ENCODE peak calls at places on chromosome 1, in seven cellular contexts. M is progenitor cell of endocrine pancreas, Q is transverse colon, Z is nephron progenitor cell, E is GM06990, B is fibroblast of mammary gland, O is fibroblast of villous mesenchyme. V is an unnamed sample.
A peak's percentile ranks its signal among the peaks of the same experiment; 100 is the strongest.

GRCh38 chr1:220371324-220371723 is 99.1 kb upstream of the RAB3GAP2 start:
- DNase-seq in M (no peak), Q (no peak), Z (no peak), E (no peak), B (no peak), O (no peak), V (no peak)

GRCh38 chr1:209652873-209653401 is 712 bp upstream of the LAMB3 start:
- DNase-seq in M (peak; percentile 23), Q (peak; percentile 93), Z (no peak), E (no peak), B (no peak), O (peak; percentile 39), V (no peak)

GRCh38 chr1:3501856-3502665 is 47.6 kb downstream of the ARHGEF16 start:
- DNase-seq in M (peak; percentile 75), Q (peak; percentile 21), Z (peak; percentile 97), E (peak; percentile 40), B (peak; percentile 28), O (peak; percentile 30), V (peak; percentile 82)

GRCh38 chr1:3389093-3389833 is 65.2 kb upstream of the ARHGEF16 start:
- DNase-seq in M (no peak), Q (no peak), Z (no peak), E (no peak), B (no peak), O (no peak), V (no peak)

GRCh38 chr1:34929497-34929852 is at the start of gene DLGAP3:
- DNase-seq in M (peak; percentile 37), Q (no peak), Z (peak; percentile 73), E (no peak), B (no peak), O (no peak), V (peak; percentile 57)

GRCh38 chr1:203764105-203765028 is 616 bp upstream of the LAX1 start:
- DNase-seq in M (no peak), Q (no peak), Z (no peak), E (no peak), B (no peak), O (no peak), V (no peak)

GRCh38 chr1:245262876-245263625 is 108.3 kb downstream of the KIF26B start:
- DNase-seq in M (no peak), Q (no peak), Z (no peak), E (no peak), B (no peak), O (no peak), V (no peak)

GRCh38 chr1:229452956-229453801 is 19.3 kb upstream of the ACTA1 start:
- DNase-seq in M (no peak), Q (no peak), Z (no peak), E (no peak), B (peak; percentile 42), O (peak; percentile 30), V (no peak)

GRCh38 chr1:29808141-29808995 is 572.0 kb downstream of the PTPRU start:
- DNase-seq in M (peak; percentile 5), Q (no peak), Z (no peak), E (no peak), B (no peak), O (no peak), V (no peak)

GRCh38 chr1:217193151-217193550 is 437.7 kb downstream of the GPATCH2 start:
- DNase-seq in M (no peak), Q (no peak), Z (no peak), E (no peak), B (no peak), O (no peak), V (no peak)

GRCh38 chr1:150528997-150529396 is 13.4 kb downstream of the FALEC start:
- DNase-seq in M (no peak), Q (no peak), Z (no peak), E (no peak), B (peak; percentile 92), O (peak; percentile 87), V (no peak)

GRCh38 chr1:194367121-194367520 is 1180.7 kb upstream of the B3GALT2 start:
- DNase-seq in M (no peak), Q (no peak), Z (no peak), E (no peak), B (no peak), O (no peak), V (no peak)

GRCh38 chr1:194369060-194369459 is 1182.6 kb upstream of the B3GALT2 start:
- DNase-seq in M (no peak), Q (no peak), Z (no peak), E (no peak), B (no peak), O (no peak), V (no peak)

GRCh38 chr1:194374649-194375048 is 1188.2 kb upstream of the B3GALT2 start:
- DNase-seq in M (no peak), Q (no peak), Z (no peak), E (no peak), B (no peak), O (no peak), V (no peak)

GRCh38 chr1:194369622-194370021 is 1183.2 kb upstream of the B3GALT2 start:
- DNase-seq in M (no peak), Q (no peak), Z (no peak), E (no peak), B (no peak), O (no peak), V (no peak)

GRCh38 chr1:194372266-194372665 is 1185.9 kb upstream of the B3GALT2 start:
- DNase-seq in M (no peak), Q (no peak), Z (no peak), E (no peak), B (no peak), O (no peak), V (no peak)
- TF ChIP-seq CTCF in M (no peak), Q (no peak), Z (no peak), E (no peak), B (no peak), O (no peak), V (no peak)

DNA sequence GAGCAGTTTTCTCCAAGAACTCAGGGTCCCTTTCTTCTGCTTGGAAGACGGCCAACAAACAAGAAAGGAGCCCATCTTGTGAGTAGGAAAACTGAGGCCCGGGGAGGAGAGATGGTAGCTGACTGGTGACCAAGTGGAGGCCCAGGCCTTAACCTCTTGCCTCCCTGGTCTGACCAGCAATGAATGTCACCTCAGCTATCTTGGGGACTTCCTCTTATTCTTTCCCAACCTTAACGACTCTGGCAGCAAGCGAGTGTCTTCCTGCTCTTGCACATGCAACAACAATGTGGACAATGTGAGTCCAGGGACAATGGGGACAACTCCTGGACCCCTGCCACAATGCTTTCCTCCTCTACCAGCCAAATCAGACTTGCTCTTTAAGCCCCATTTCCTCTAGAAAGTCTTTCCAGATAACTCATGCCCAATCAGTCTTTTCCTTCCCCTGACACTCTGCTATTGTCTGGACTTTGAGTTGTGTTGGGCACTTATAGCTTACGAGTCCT is 12.6 kb downstream of the HSPG2 start:
- DNase-seq in M (no peak), Q (no peak), Z (no peak), E (no peak), B (no peak), O (no peak), V (no peak)
- TF ChIP-seq CTCF in M (no peak), Q (no peak), Z (no peak), E (no peak), B (no peak), O (no peak), V (no peak)

DNA sequence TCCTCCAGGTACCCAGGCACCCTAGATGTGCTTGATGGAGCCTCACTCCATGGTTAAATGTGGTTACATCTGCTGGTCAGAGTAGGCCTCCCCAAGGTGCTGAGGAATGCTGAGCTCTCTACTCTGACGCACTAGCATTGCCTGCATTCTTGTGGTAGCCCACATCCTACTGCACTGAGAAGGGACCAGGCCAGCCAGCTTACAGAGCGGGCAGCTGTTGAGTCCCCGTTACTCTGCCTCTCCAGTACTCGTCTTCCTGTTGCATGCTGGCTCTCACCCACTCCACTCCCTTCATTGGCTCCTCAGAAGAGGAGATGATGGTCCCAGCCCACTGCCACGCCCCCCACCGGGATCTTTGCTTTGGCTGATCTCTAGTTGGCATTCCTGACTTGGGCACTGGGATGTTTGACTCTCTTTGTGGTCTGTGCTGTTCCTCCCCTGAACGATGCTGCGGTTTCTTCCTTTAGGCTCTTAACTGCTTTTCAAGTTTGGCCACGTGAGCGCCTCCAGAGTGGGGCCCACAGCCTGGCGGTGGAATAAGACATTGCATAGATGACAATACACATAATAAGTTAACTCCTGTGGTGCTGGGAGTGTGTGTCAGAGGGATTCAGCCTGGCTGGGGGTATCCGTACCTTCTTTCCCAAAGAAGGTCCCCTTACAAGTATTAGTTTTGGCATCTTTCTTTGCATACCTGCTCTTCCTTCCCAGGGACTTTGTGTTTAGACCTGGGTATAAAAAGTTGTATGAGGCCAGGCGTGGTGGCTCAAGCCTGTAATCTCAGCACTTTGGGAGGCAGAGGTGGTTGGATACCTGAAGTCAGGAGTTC is 18.6 kb downstream of the AZIN2 start:
- DNase-seq in M (no peak), Q (peak; percentile 63), Z (no peak), E (peak; percentile 40), B (peak; percentile 100), O (peak; percentile 100), V (peak; percentile 56)
- TF ChIP-seq CTCF in M (no peak), Q (peak; percentile 32), Z (no peak), E (peak; percentile 18), B (peak; percentile 52), O (peak; percentile 72), V (no peak)

DNA sequence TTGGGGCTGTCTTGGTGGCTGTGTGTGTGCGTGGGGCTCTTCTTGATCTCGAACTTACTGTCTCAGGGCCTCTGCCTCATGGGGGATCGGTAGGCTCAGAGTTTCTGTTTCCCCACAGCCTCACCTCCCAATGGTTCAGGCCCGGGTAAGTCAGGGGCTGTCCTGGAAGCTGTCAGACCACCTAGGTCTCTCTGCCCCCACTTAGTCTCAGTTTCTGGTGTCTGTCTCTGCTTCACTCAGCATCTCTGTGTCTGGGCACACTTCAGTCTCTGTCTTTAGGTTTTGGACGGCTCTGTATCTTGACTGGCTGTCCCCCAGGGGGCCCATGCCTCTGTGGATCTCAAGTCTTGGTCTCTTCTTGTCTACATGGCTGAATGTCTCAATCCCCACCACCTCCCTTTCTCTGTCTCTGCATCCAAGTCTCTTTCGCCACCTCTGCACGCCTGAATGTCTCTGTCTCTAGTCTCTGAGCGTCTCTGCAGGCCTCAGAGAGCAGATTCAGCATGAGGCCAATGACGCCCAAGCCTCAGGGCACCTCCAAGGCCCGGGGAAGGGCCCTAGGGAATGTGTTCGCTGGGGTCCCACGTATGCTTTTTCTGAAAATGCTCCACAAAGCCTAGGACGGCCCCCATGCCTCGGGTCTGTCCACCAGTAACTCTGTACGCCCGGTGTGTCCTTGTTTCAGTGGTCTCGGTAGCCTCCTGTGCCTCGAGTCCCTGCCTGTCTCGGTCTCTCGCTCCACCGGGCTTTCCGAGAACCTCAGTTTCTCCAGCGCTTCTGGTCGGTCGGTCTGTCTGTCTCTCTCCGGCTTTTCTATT is 821 bp downstream of the FHL3 start:
- DNase-seq in M (no peak), Q (no peak), Z (peak; percentile 31), E (no peak), B (peak; percentile 20), O (peak; percentile 29), V (no peak)
- TF ChIP-seq CTCF in M (no peak), Q (no peak), Z (no peak), E (no peak), B (no peak), O (no peak), V (no peak)

GRCh38 chr1:7827134-7827955 is 25.5 kb downstream of the UTS2 start:
- DNase-seq in M (no peak), Q (no peak), Z (no peak), E (no peak), B (peak; percentile 8), O (peak; percentile 23), V (peak; percentile 61)

GRCh38 chr1:7826363-7826762 is 26.5 kb downstream of the UTS2 start:
- DNase-seq in M (no peak), Q (no peak), Z (no peak), E (no peak), B (no peak), O (no peak), V (no peak)

GRCh38 chr1:7831458-7831857 is 21.4 kb downstream of the UTS2 start:
- DNase-seq in M (no peak), Q (no peak), Z (no peak), E (no peak), B (no peak), O (no peak), V (no peak)
- TF ChIP-seq CTCF in M (no peak), Q (no peak), Z (no peak), E (no peak), B (no peak), O (no peak), V (no peak)

V was measured in GM20000.